ENCODE peak calls at places on chromosome 22, in six cellular contexts. One of them, this sample, is unnamed. For H3K36me3, the result is how much of the 10 kb centered on the place peaks cover.

GRCh38 chr22:26429458-26430238 is 588 bp downstream of the ASPHD2 start:
- DNase-seq in mucosa of descending colon: peak
- DNase-seq in GM23248: peak
- DNase-seq in CD8-positive, alpha-beta T cell: no peak
- DNase-seq in upper lobe of left lung: peak
- DNase-seq in BE2C: peak
- DNase-seq in this sample: no peak

GRCh38 chr22:50175191-50175461 is 4.6 kb downstream of the PANX2 start:
- DNase-seq in CD8-positive, alpha-beta T cell: no peak
- DNase-seq in BE2C: peak
- DNase-seq in GM23248: no peak
- DNase-seq in upper lobe of left lung: peak
- DNase-seq in mucosa of descending colon: no peak
- DNase-seq in this sample: no peak

GRCh38 chr22:48782817-48783511 is 1044.7 kb downstream of the BRD1 start:
- DNase-seq in mucosa of descending colon: no peak
- DNase-seq in BE2C: no peak
- DNase-seq in CD8-positive, alpha-beta T cell: peak
- DNase-seq in upper lobe of left lung: peak
- DNase-seq in GM23248: no peak
- DNase-seq in this sample: no peak

GRCh38 chr22:17074648-17075002 is 10.2 kb upstream of the IL17RA start:
- DNase-seq in CD8-positive, alpha-beta T cell: no peak
- DNase-seq in BE2C: no peak
- DNase-seq in GM23248: peak
- DNase-seq in upper lobe of left lung: no peak
- DNase-seq in mucosa of descending colon: no peak
- DNase-seq in this sample: no peak

GRCh38 chr22:43198936-43199335 is 12.0 kb upstream of the TTLL12 start:
- DNase-seq in mucosa of descending colon: no peak
- DNase-seq in upper lobe of left lung: no peak
- DNase-seq in CD8-positive, alpha-beta T cell: no peak
- DNase-seq in GM23248: peak
- DNase-seq in BE2C: no peak
- DNase-seq in this sample: no peak

GRCh38 chr22:44698531-44699421 is 3.2 kb upstream of the PRR5 start:
- DNase-seq in GM23248: peak
- DNase-seq in CD8-positive, alpha-beta T cell: no peak
- DNase-seq in mucosa of descending colon: no peak
- DNase-seq in BE2C: no peak
- DNase-seq in upper lobe of left lung: peak
- DNase-seq in this sample: no peak

GRCh38 chr22:48705159-48705916 is 1122.3 kb downstream of the BRD1 start:
- DNase-seq in BE2C: no peak
- DNase-seq in upper lobe of left lung: peak
- DNase-seq in mucosa of descending colon: no peak
- DNase-seq in CD8-positive, alpha-beta T cell: no peak
- DNase-seq in GM23248: no peak
- DNase-seq in this sample: peak

GRCh38 chr22:24137595-24137994 is 43.7 kb upstream of the SUSD2 start:
- DNase-seq in upper lobe of left lung: no peak
- DNase-seq in CD8-positive, alpha-beta T cell: no peak
- DNase-seq in mucosa of descending colon: no peak
- DNase-seq in GM23248: peak
- DNase-seq in BE2C: no peak
- DNase-seq in this sample: no peak

GRCh38 chr22:30483169-30483568 is 11.4 kb upstream of the SEC14L3 start:
- DNase-seq in CD8-positive, alpha-beta T cell: no peak
- DNase-seq in GM23248: peak
- DNase-seq in upper lobe of left lung: no peak
- DNase-seq in mucosa of descending colon: no peak
- DNase-seq in BE2C: no peak
- DNase-seq in this sample: no peak

GRCh38 chr22:17882162-17882561 is 107.9 kb upstream of the BID start:
- DNase-seq in CD8-positive, alpha-beta T cell: no peak
- DNase-seq in upper lobe of left lung: no peak
- DNase-seq in mucosa of descending colon: no peak
- DNase-seq in BE2C: no peak
- DNase-seq in GM23248: no peak
- DNase-seq in this sample: no peak

GRCh38 chr22:44194569-44194968 is 13.8 kb downstream of the PARVG start:
- DNase-seq in mucosa of descending colon: no peak
- DNase-seq in BE2C: no peak
- DNase-seq in upper lobe of left lung: no peak
- DNase-seq in CD8-positive, alpha-beta T cell: no peak
- DNase-seq in GM23248: no peak
- DNase-seq in this sample: no peak

GRCh38 chr22:44620129-44620840 is 81.7 kb upstream of the PRR5 start:
- DNase-seq in upper lobe of left lung: peak
- DNase-seq in CD8-positive, alpha-beta T cell: peak
- DNase-seq in mucosa of descending colon: peak
- DNase-seq in GM23248: peak
- DNase-seq in BE2C: peak
- DNase-seq in this sample: no peak

GRCh38 chr22:31248138-31248745 is 36.1 kb downstream of the LIMK2 start:
- DNase-seq in upper lobe of left lung: peak
- DNase-seq in GM23248: peak
- DNase-seq in BE2C: peak
- DNase-seq in mucosa of descending colon: peak
- DNase-seq in CD8-positive, alpha-beta T cell: peak
- DNase-seq in this sample: peak

GRCh38 chr22:46947516-46948260 is 185.2 kb downstream of the TBC1D22A start:
- DNase-seq in upper lobe of left lung: no peak
- DNase-seq in GM23248: no peak
- DNase-seq in mucosa of descending colon: no peak
- DNase-seq in CD8-positive, alpha-beta T cell: no peak
- DNase-seq in BE2C: no peak
- DNase-seq in this sample: no peak
- H3K36me3 ChIP-seq in upper lobe of left lung: under half
- H3K36me3 ChIP-seq in GM23248: under half
- H3K36me3 ChIP-seq in mucosa of descending colon: under half
- H3K36me3 ChIP-seq in CD8-positive, alpha-beta T cell: under half
- H3K36me3 ChIP-seq in BE2C: under half
- H3K36me3 ChIP-seq in this sample: under half

DNA sequence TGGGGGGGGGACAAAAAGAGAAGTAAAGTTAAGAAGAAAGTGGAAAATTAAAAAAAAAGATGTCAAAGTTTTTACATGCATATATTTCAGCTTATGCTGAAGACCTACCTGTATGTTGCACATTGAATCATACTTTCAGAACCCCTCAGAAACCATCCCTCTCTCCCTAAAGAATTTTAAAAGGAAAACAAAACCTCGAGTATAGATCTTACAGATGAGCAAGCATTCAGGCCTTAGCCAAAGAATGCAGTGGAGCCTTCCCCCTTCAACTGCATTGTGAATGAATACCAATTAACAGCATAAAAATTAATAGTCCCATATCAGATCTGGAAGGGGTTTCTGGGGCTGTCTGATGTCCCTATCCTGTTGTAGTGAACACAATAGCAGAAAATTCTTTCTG is 16.3 kb downstream of the KDELR3 start:
- DNase-seq in CD8-positive, alpha-beta T cell: no peak
- DNase-seq in mucosa of descending colon: no peak
- DNase-seq in BE2C: no peak
- DNase-seq in upper lobe of left lung: no peak
- DNase-seq in GM23248: no peak
- DNase-seq in this sample: no peak
- H3K36me3 ChIP-seq in CD8-positive, alpha-beta T cell: half or more
- H3K36me3 ChIP-seq in mucosa of descending colon: under half
- H3K36me3 ChIP-seq in BE2C: half or more
- H3K36me3 ChIP-seq in upper lobe of left lung: half or more
- H3K36me3 ChIP-seq in GM23248: half or more
- H3K36me3 ChIP-seq in this sample: half or more

GRCh38 chr22:41603873-41604332 is 14.3 kb upstream of the PMM1 start:
- DNase-seq in GM23248: no peak
- DNase-seq in BE2C: no peak
- DNase-seq in mucosa of descending colon: no peak
- DNase-seq in upper lobe of left lung: no peak
- DNase-seq in CD8-positive, alpha-beta T cell: peak
- DNase-seq in this sample: no peak
- H3K36me3 ChIP-seq in GM23248: under half
- H3K36me3 ChIP-seq in BE2C: half or more
- H3K36me3 ChIP-seq in mucosa of descending colon: under half
- H3K36me3 ChIP-seq in upper lobe of left lung: under half
- H3K36me3 ChIP-seq in CD8-positive, alpha-beta T cell: under half
- H3K36me3 ChIP-seq in this sample: half or more

DNA sequence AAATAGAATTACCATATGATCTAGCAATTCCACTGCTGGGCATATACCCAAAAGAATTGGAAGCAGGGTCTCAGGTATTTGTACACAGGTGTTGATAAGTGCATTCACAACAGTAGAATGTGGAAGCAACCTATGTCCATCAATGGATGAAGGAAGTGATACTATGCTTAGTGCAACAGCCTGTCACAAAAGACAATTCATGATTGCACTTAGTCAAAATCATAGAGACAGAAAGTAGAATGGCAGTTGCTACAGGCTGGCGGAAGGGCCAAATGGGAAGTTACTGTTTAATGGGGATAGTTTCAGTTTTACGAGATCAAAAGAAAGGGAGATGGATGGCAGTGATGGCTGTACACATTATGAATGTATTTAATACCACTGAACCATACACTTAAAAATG is 42.0 kb downstream of the SGSM3 start:
- DNase-seq in CD8-positive, alpha-beta T cell: no peak
- DNase-seq in BE2C: no peak
- DNase-seq in mucosa of descending colon: no peak
- DNase-seq in upper lobe of left lung: no peak
- DNase-seq in GM23248: no peak
- DNase-seq in this sample: no peak
- H3K36me3 ChIP-seq in CD8-positive, alpha-beta T cell: under half
- H3K36me3 ChIP-seq in BE2C: half or more
- H3K36me3 ChIP-seq in mucosa of descending colon: under half
- H3K36me3 ChIP-seq in upper lobe of left lung: under half
- H3K36me3 ChIP-seq in GM23248: under half
- H3K36me3 ChIP-seq in this sample: half or more

GRCh38 chr22:19851291-19852176 is 3.1 kb downstream of the GNB1L start:
- DNase-seq in GM23248: no peak
- DNase-seq in upper lobe of left lung: peak
- DNase-seq in mucosa of descending colon: no peak
- DNase-seq in BE2C: no peak
- DNase-seq in CD8-positive, alpha-beta T cell: no peak
- DNase-seq in this sample: no peak
- H3K36me3 ChIP-seq in GM23248: under half
- H3K36me3 ChIP-seq in upper lobe of left lung: under half
- H3K36me3 ChIP-seq in mucosa of descending colon: under half
- H3K36me3 ChIP-seq in BE2C: under half
- H3K36me3 ChIP-seq in CD8-positive, alpha-beta T cell: under half
- H3K36me3 ChIP-seq in this sample: under half

GRCh38 chr22:32421484-32421883 is 9.4 kb upstream of the RTCB start:
- DNase-seq in mucosa of descending colon: no peak
- DNase-seq in GM23248: no peak
- DNase-seq in upper lobe of left lung: no peak
- DNase-seq in BE2C: no peak
- DNase-seq in CD8-positive, alpha-beta T cell: no peak
- DNase-seq in this sample: no peak

GRCh38 chr22:32413715-32414114 is 1.7 kb upstream of the RTCB start:
- DNase-seq in BE2C: no peak
- DNase-seq in GM23248: peak
- DNase-seq in upper lobe of left lung: no peak
- DNase-seq in mucosa of descending colon: no peak
- DNase-seq in CD8-positive, alpha-beta T cell: no peak
- DNase-seq in this sample: no peak

GRCh38 chr22:32417906-32418305 is 5.9 kb upstream of the RTCB start:
- DNase-seq in BE2C: no peak
- DNase-seq in GM23248: no peak
- DNase-seq in mucosa of descending colon: no peak
- DNase-seq in upper lobe of left lung: no peak
- DNase-seq in CD8-positive, alpha-beta T cell: no peak
- DNase-seq in this sample: no peak

GRCh38 chr22:32411829-32412592 is at the start of gene RTCB:
- DNase-seq in GM23248: peak
- DNase-seq in BE2C: peak
- DNase-seq in mucosa of descending colon: peak
- DNase-seq in upper lobe of left lung: peak
- DNase-seq in CD8-positive, alpha-beta T cell: peak
- DNase-seq in this sample: peak

GRCh38 chr22:32416556-32417085 is 4.6 kb upstream of the RTCB start:
- DNase-seq in BE2C: no peak
- DNase-seq in mucosa of descending colon: no peak
- DNase-seq in GM23248: no peak
- DNase-seq in upper lobe of left lung: no peak
- DNase-seq in CD8-positive, alpha-beta T cell: no peak
- DNase-seq in this sample: no peak
- H3K36me3 ChIP-seq in BE2C: under half
- H3K36me3 ChIP-seq in mucosa of descending colon: under half
- H3K36me3 ChIP-seq in GM23248: under half
- H3K36me3 ChIP-seq in upper lobe of left lung: under half
- H3K36me3 ChIP-seq in CD8-positive, alpha-beta T cell: under half
- H3K36me3 ChIP-seq in this sample: under half

GRCh38 chr22:41625577-41625976 is 4.5 kb downstream of the XRCC6 start:
- DNase-seq in BE2C: no peak
- DNase-seq in CD8-positive, alpha-beta T cell: no peak
- DNase-seq in GM23248: no peak
- DNase-seq in upper lobe of left lung: no peak
- DNase-seq in mucosa of descending colon: no peak
- DNase-seq in this sample: no peak
- H3K36me3 ChIP-seq in BE2C: half or more
- H3K36me3 ChIP-seq in CD8-positive, alpha-beta T cell: under half
- H3K36me3 ChIP-seq in GM23248: half or more
- H3K36me3 ChIP-seq in upper lobe of left lung: under half
- H3K36me3 ChIP-seq in mucosa of descending colon: under half
- H3K36me3 ChIP-seq in this sample: half or more

This sample was measured in tibial artery.